ENCODE peak calls at places on chromosomes 2 and 18, in ten cellular contexts. Q is heart right ventricle, H is cardiac muscle cell, M is Calu3, F is NCI-H2171 treated with DMSO at 0.1 percent for 48 hours, T is HEK293T, L is caudate nucleus, S is mesenchymal stem cell, U is ecto neural progenitor cell, X is astrocyte of the spinal cord. J is an unnamed sample.
A peak's percentile ranks its signal among the peaks of the same experiment; 100 is the strongest.

GRCh38 chr18:78727057-78727739 is 252.4 kb upstream of the SALL3 start:
- DNase-seq in X (no peak), H (no peak), Q (no peak), F (no peak), T (no peak), L (no peak), U (no peak), S (no peak), M (no peak), J (no peak)

GRCh38 chr2:126666003-126666402 is 10.0 kb downstream of the GYPC start:
- DNase-seq in S (no peak), T (no peak), U (no peak), F (no peak), Q (no peak), M (no peak), H (no peak), L (no peak), X (no peak), J (no peak)

GRCh38 chr2:160298960-160299359 is 98.9 kb upstream of the ITGB6 start:
- DNase-seq in H (peak; percentile 67), F (no peak), X (no peak), U (no peak), L (no peak), Q (no peak), S (no peak), T (no peak), M (no peak), J (peak; percentile 46)

GRCh38 chr2:85719609-85720240 is 25.6 kb downstream of the GNLY start:
- DNase-seq in U (no peak), F (no peak), T (no peak), L (no peak), H (no peak), X (no peak), Q (peak; percentile 63), M (no peak), S (no peak), J (no peak)

GRCh38 chr2:72211777-72212515 is 64.3 kb upstream of the CYP26B1 start:
- DNase-seq in F (no peak), U (no peak), X (peak; percentile 71), Q (no peak), L (no peak), S (no peak), T (no peak), H (peak; percentile 56), M (no peak), J (peak; percentile 27)

GRCh38 chr2:166140922-166141321 is 13.1 kb upstream of the SCN1A start:
- DNase-seq in F (no peak), Q (no peak), M (no peak), L (no peak), X (no peak), T (no peak), U (no peak), S (no peak), H (no peak), J (no peak)

GRCh38 chr2:208101716-208102631 is 22.4 kb downstream of the CRYGD start:
- DNase-seq in M (peak; percentile 10), F (peak; percentile 51), H (peak; percentile 48), X (peak; percentile 48), T (no peak), L (no peak), U (no peak), Q (no peak), S (no peak), J (peak; percentile 52)

GRCh38 chr18:74299746-74300145 is 8.0 kb upstream of the CYB5A start:
- DNase-seq in M (no peak), Q (no peak), F (no peak), U (no peak), L (no peak), H (peak; percentile 47), S (no peak), X (peak; percentile 33), T (no peak), J (peak; percentile 16)

GRCh38 chr2:158667567-158667966 is 127.5 kb upstream of the DAPL1 start:
- DNase-seq in U (no peak), S (peak; percentile 16), H (peak; percentile 75), X (peak; percentile 69), L (no peak), M (no peak), F (no peak), Q (no peak), T (no peak), J (peak; percentile 23)